ENCODE peak calls at places on chromosomes 3 and 15, in five cellular contexts. Y is neural progenitor cell; E is body of pancreas; N is CD8-positive, alpha-beta memory T cell; K is psoas muscle. M is an unnamed sample.

GRCh38 chr3:37773925-37774324 is 87.8 kb upstream of the CTDSPL start:
- DNase-seq in N (no peak), K (no peak), E (no peak), Y (no peak), M (no peak)

GRCh38 chr3:72086051-72086711 is 301.2 kb upstream of the PROK2 start:
- DNase-seq in N (no peak), K (no peak), E (no peak), Y (no peak), M (no peak)

GRCh38 chr3:65146149-65146548 is 458.3 kb upstream of the ADAMTS9 start:
- DNase-seq in N (no peak), K (no peak), Y (peak; percentile 3), E (peak; percentile 50), M (no peak)

GRCh38 chr3:152769523-152769922 is 65.4 kb upstream of the P2RY1 start:
- DNase-seq in Y (no peak), N (no peak), E (no peak), K (no peak), M (no peak)

GRCh38 chr15:60859996-60860494 is 369.1 kb downstream of the RORA start:
- DNase-seq in E (no peak), K (no peak), N (no peak), Y (no peak), M (no peak)

GRCh38 chr3:51968175-51968681 is 974 bp upstream of the PCBP4 start:
- DNase-seq in Y (peak; percentile 93), K (no peak), E (no peak), N (no peak), M (no peak)

GRCh38 chr3:80533553-80533952 is 765.8 kb upstream of the ROBO1 start:
- DNase-seq in K (no peak), N (no peak), Y (no peak), E (no peak), M (no peak)

GRCh38 chr3:104503022-104503421 is 863.7 kb upstream of the ALCAM start:
- DNase-seq in Y (no peak), K (no peak), N (no peak), E (no peak), M (no peak)

DNA sequence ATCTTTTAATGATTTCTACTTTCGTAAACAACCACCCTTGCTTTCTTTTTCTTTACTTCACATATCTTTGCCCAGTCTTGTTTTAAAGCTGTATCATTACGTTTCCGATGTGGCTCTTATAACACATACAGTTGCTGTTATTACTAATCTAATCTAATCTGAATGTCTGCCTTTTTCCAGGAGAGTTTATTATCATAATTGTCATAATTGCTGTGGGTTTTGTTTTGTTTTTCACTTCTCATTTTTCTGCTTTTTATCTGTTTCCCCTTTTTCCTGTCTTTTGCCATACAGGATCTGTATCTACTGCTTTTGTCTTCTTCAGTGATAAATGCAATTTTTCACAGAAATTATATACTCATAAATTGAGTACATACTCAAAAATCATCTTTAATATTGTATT is 24.9 kb downstream of the HACL1 start:
- DNase-seq in Y (no peak), K (no peak), E (no peak), N (no peak), M (no peak)
- H3K4me1 ChIP-seq in Y (no peaks in the 10 kb centered on the region), K (no peaks in the 10 kb centered on the region), E (peaks cover 20% of the 10 kb centered on the region), N (no peaks in the 10 kb centered on the region), M (no peaks in the 10 kb centered on the region)

GRCh38 chr3:122055215-122055614 is at the start of gene CD86:
- DNase-seq in Y (no peak), E (no peak), N (no peak), K (no peak), M (no peak)
- H3K27ac ChIP-seq in Y (no peak within 1 kb of the TSS), E (peak within 1 kb of the TSS; percentile 33), N (no peak within 1 kb of the TSS), K (no peak within 1 kb of the TSS), M (no peak within 1 kb of the TSS)

GRCh38 chr3:46368569-46368968 is 2.2 kb upstream of the CCR5 start:
- DNase-seq in N (peak; percentile 37), Y (peak; percentile 70), K (peak; percentile 74), E (peak; percentile 33), M (peak; percentile 21)
- H3K4me1 ChIP-seq in N (peaks cover 48% of the 10 kb centered on the region), Y (no peaks in the 10 kb centered on the region), K (no peaks in the 10 kb centered on the region), E (no peaks in the 10 kb centered on the region), M (peaks cover 8% of the 10 kb centered on the region)

DNA sequence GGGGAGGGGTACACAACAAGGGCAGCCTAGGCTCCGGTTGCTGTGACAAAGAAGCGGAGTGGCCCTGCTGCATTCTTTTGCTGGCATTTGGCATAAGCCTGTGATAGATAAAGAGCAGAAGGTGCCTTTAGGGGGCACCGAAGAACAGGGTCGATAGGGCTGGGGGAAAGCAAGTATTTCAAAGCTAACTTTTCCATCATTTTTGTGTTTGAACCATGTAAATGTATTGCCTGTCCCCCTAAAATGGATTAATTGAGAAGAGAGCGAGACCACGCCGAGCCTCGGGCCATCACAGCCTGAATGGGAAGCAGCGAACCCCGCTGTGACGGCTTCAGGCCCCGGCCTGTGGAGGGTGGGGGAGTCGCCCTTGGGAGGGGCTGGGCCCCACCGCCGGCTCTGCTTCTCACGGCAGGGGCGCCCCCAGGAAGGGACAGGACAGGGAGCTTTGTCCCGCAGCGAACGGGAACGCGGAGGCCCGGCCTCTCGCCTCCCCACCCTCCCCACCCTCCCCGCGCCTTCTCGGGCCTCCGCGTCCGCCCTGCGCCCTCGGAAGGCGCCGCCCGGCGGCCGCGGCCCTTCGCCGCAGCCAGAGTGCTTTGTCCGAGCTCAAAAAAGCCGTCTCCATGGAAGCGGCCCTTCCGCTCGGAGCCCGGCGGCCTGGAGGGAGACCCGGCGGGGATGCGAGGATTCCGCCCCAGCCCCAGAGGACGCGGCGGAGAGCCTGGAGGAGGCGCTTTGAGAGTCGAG is 32.4 kb upstream of the ALDH1L1 start:
- DNase-seq in K (peak; percentile 77), N (no peak), E (peak; percentile 59), Y (peak; percentile 93), M (no peak)
- H3K27ac ChIP-seq in K (peak overlapping the region; percentile 33), N (no peak overlapping the region), E (peak overlapping the region; percentile 78), Y (no peak overlapping the region), M (no peak overlapping the region)